ENCODE peak calls at places on chromosomes 12 and 14, in nine cellular contexts. K is A549, P is stomach, W is heart left ventricle, S is RWPE2, M is kidney, L is left ventricle myocardium inferior, F is body of pancreas, B is upper lobe of right lung. X is an unnamed sample.

GRCh38 chr12:79547044-79547734 is 143.6 kb downstream of the PAWR start:
- DNase-seq in B (no peak), M (no peak), K (peak; percentile 93), W (no peak), L (no peak), S (peak; percentile 85), F (peak; percentile 55), P (no peak), X (no peak)

GRCh38 chr14:66046035-66046434 is 440.1 kb upstream of the CCDC196 start:
- DNase-seq in M (no peak), P (no peak), W (no peak), K (no peak), F (no peak), B (no peak), L (no peak), S (no peak), X (no peak)

GRCh38 chr14:36514278-36515104 is 5.5 kb downstream of the NKX2-1 start:
- DNase-seq in W (no peak), P (no peak), F (no peak), L (no peak), K (no peak), S (peak; percentile 56), M (peak; percentile 67), B (peak; percentile 75), X (peak; percentile 56)

GRCh38 chr12:6199531-6200265 is 502 bp upstream of the CD9 start:
- DNase-seq in M (peak; percentile 92), S (no peak), F (peak; percentile 49), K (peak; percentile 51), P (no peak), B (peak; percentile 93), L (no peak), W (peak; percentile 69), X (no peak)

GRCh38 chr14:93045211-93045674 is 70.5 kb downstream of the ITPK1 start:
- DNase-seq in P (no peak), M (no peak), B (no peak), W (no peak), L (no peak), F (no peak), K (no peak), S (no peak), X (no peak)

GRCh38 chr14:35992816-35993511 is 166.8 kb downstream of the BRMS1L start:
- DNase-seq in L (no peak), S (no peak), P (no peak), B (no peak), M (no peak), W (no peak), K (no peak), F (no peak), X (no peak)

GRCh38 chr12:130462558-130462924 is 124.9 kb downstream of the PIWIL1 start:
- DNase-seq in M (no peak), P (no peak), F (no peak), K (no peak), W (no peak), B (no peak), L (no peak), S (no peak), X (no peak)

GRCh38 chr14:94066089-94066676 is 14.8 kb downstream of the DDX24 start:
- DNase-seq in F (peak; percentile 70), M (no peak), K (peak; percentile 12), B (no peak), P (no peak), S (peak; percentile 81), L (no peak), W (no peak), X (peak; percentile 32)

GRCh38 chr14:85587152-85587697 is 57.3 kb downstream of the FLRT2 start:
- DNase-seq in F (no peak), S (no peak), P (no peak), M (no peak), L (no peak), K (peak; percentile 46), W (no peak), B (no peak), X (peak; percentile 41)

GRCh38 chr14:74571441-74571841 is 40.6 kb downstream of the LTBP2 start:
- DNase-seq in W (no peak), F (no peak), L (no peak), B (no peak), S (no peak), M (no peak), K (no peak), P (no peak), X (no peak)

GRCh38 chr14:60106341-60106740 is 14.6 kb downstream of the PCNX4 start:
- DNase-seq in P (no peak), L (no peak), F (peak; percentile 28), M (no peak), W (peak; percentile 16), B (no peak), S (no peak), K (no peak), X (peak; percentile 27)

GRCh38 chr14:24246765-24247212 is 4.4 kb upstream of the TINF2 start:
- DNase-seq in K (no peak), F (no peak), S (no peak), B (peak; percentile 10), P (no peak), W (no peak), M (no peak), L (no peak), X (no peak)

GRCh38 chr14:45426685-45427282 is 173.8 kb upstream of the MIS18BP1 start:
- DNase-seq in K (peak; percentile 57), F (peak; percentile 20), B (no peak), S (no peak), W (no peak), P (no peak), M (no peak), L (no peak), X (no peak)

GRCh38 chr12:32365473-32366064 is 33.8 kb upstream of the FGD4 start:
- DNase-seq in B (no peak), K (peak; percentile 81), L (peak; percentile 23), W (peak; percentile 51), M (no peak), P (peak; percentile 61), F (peak; percentile 70), S (no peak), X (no peak)

GRCh38 chr14:24673059-24673458 is 39.1 kb upstream of the GZMB start:
- DNase-seq in L (no peak), K (no peak), S (no peak), W (no peak), F (no peak), P (no peak), B (no peak), M (no peak), X (no peak)

GRCh38 chr14:69234106-69234505 is 25.9 kb upstream of the GALNT16 start:
- DNase-seq in P (no peak), K (no peak), F (no peak), W (no peak), S (no peak), M (no peak), B (no peak), L (no peak), X (no peak)

GRCh38 chr14:69237584-69237983 is 22.4 kb upstream of the GALNT16 start:
- DNase-seq in S (no peak), W (no peak), F (no peak), B (no peak), P (no peak), L (no peak), M (no peak), K (no peak), X (peak; percentile 54)

GRCh38 chr14:69238883-69239282 is 21.1 kb upstream of the GALNT16 start:
- DNase-seq in P (no peak), L (no peak), F (no peak), S (no peak), W (no peak), B (no peak), M (no peak), K (no peak), X (no peak)

GRCh38 chr14:69237142-69237541 is 22.8 kb upstream of the GALNT16 start:
- DNase-seq in W (no peak), K (no peak), F (no peak), S (no peak), M (no peak), L (no peak), B (no peak), P (no peak), X (no peak)

GRCh38 chr14:69235708-69236107 is 24.2 kb upstream of the GALNT16 start:
- DNase-seq in P (no peak), W (no peak), F (no peak), K (no peak), B (no peak), L (no peak), M (no peak), S (no peak), X (no peak)
- H3K4me1 ChIP-seq in P (peaks cover 8% of the 10 kb centered on the region), W (peaks cover 3% of the 10 kb centered on the region), F (no peaks in the 10 kb centered on the region), K (no peaks in the 10 kb centered on the region), B (no peaks in the 10 kb centered on the region), L (peaks cover 20% of the 10 kb centered on the region), M (no peaks in the 10 kb centered on the region), S (no peaks in the 10 kb centered on the region), X (no peaks in the 10 kb centered on the region)

GRCh38 chr14:95998656-95999055 is 40.5 kb upstream of the C14orf132 start:
- DNase-seq in P (no peak), F (no peak), M (no peak), K (peak; percentile 27), W (no peak), L (no peak), B (no peak), S (no peak), X (no peak)
- TF ChIP-seq CTCF in P (peak; percentile 18), F (peak; percentile 36), M (peak; percentile 8), K (peak; percentile 55), W (peak; percentile 36), L (peak; percentile 47), B (peak; percentile 47), S (peak; percentile 57), X (peak; percentile 48)

DNA sequence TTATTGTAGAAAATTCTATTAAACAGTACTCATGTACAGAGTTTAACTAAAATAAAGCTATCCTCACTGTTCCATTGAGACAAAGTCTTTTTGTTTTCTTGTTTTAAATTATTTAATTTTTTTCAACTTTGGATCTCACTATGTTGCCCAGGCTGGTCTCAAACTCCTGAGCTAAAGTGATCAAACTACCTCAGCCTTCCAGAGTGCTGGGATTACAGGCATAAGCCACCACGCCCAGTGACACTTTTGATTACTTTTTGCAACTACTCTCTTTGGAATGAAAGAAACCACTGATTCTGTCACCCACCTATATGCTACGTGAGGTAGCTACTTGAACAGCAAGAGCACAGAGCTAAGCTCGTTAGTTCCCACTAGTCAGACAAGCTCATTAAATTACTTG is 17.1 kb downstream of the ZFC3H1 start:
- DNase-seq in W (no peak), F (no peak), B (no peak), L (no peak), S (no peak), M (no peak), K (no peak), P (no peak), X (no peak)
- H3K27ac ChIP-seq in W (no peak overlapping the region), F (no peak overlapping the region), B (no peak overlapping the region), L (no peak overlapping the region), S (no peak overlapping the region), M (no peak overlapping the region), K (no peak overlapping the region), P (no peak overlapping the region), X (no peak overlapping the region)

DNA sequence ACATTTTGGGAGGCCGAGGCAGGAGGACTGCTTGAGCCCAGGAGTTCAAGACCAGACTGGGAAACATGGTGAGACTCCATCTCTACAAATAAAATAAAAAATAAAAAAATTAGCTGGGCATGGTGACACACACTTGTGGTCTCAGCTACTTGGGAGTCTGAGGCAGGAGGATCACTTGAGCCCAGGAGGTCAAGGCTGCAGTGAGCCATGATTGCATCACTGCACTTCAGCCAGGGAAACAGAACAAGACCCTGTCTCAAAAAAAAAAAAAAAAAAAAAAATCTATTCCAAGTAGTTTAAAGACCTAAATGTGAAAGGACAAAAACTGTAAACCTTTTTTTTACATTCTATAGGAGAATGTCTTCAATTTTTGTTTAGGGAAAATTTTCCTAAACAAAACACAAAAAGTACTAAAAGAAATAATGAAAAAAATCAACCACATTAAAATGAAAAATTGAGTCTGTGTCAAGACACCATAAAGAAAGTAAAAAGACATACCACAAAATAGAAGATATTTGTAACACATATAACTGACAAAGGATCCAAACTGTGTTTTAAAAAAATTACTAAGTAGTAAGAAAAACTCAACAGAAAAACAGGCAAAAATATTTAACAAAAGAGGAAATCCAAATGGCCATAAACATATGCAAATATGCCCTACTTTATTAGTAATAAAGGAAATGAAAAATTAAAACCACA is 17.0 kb downstream of the TMEM116 start:
- DNase-seq in S (no peak), L (no peak), F (no peak), P (no peak), B (no peak), M (no peak), W (no peak), K (no peak), X (no peak)
- H3K4me1 ChIP-seq in S (no peaks in the 10 kb centered on the region), L (peaks cover 57% of the 10 kb centered on the region), F (no peaks in the 10 kb centered on the region), P (peaks cover 38% of the 10 kb centered on the region), B (no peaks in the 10 kb centered on the region), M (peaks cover 3% of the 10 kb centered on the region), W (peaks cover 54% of the 10 kb centered on the region), K (peaks cover 3% of the 10 kb centered on the region), X (peaks cover 10% of the 10 kb centered on the region)

X was measured in upper lobe of left lung.